ENCODE peak calls at places on chromosomes 5 and 9, in eight cellular contexts. F is pancreas; O is sigmoid colon; K is effector memory CD4-positive, alpha-beta T cell; J is lung; V is mammary epithelial cell; G is cardiac muscle cell; Y is heart right ventricle. Z is an unnamed sample.

GRCh38 chr9:122265265-122265900 is 701 bp downstream of the MRRF start:
- DNase-seq in K (peak), O (no peak), G (peak), V (peak), J (no peak), Y (no peak), F (no peak), Z (no peak)

GRCh38 chr5:164504141-164504772 is 998.8 kb downstream of the MAT2B start:
- DNase-seq in G (peak), V (peak), K (no peak), F (no peak), Y (no peak), O (no peak), J (peak), Z (no peak)

GRCh38 chr5:124736111-124736813 is 10.2 kb downstream of the ZNF608 start:
- DNase-seq in G (peak), F (no peak), J (no peak), V (no peak), O (no peak), K (no peak), Y (no peak), Z (no peak)

GRCh38 chr5:14316471-14316870 is 173.3 kb downstream of the TRIO start:
- DNase-seq in O (no peak), Y (peak), F (no peak), K (no peak), V (no peak), G (peak), J (no peak), Z (no peak)

GRCh38 chr5:43039468-43040286 is 442 bp downstream of the ANXA2R start:
- DNase-seq in O (peak), K (peak), J (peak), V (no peak), Y (peak), F (peak), G (peak), Z (no peak)

GRCh38 chr9:81526587-81526986 is 162.8 kb downstream of the TLE1 start:
- DNase-seq in O (no peak), Y (no peak), F (no peak), V (peak), K (no peak), J (no peak), G (peak), Z (no peak)

GRCh38 chr9:123656565-123656964 is 273.4 kb downstream of the DENND1A start:
- DNase-seq in O (no peak), K (no peak), G (peak), J (no peak), F (no peak), Y (no peak), V (peak), Z (no peak)

GRCh38 chr9:4494806-4495205 is 4.5 kb downstream of the SLC1A1 start:
- DNase-seq in O (no peak), F (no peak), G (no peak), V (no peak), Y (no peak), J (no peak), K (no peak), Z (no peak)

GRCh38 chr5:133868946-133869674 is 99.3 kb downstream of the C5orf15 start:
- DNase-seq in K (peak), F (peak), Y (peak), J (peak), V (peak), O (peak), G (peak), Z (peak)

GRCh38 chr9:106600955-106601354 is 262.0 kb upstream of the ZNF462 start:
- DNase-seq in J (no peak), G (no peak), F (no peak), K (no peak), O (no peak), Y (no peak), V (no peak), Z (no peak)

GRCh38 chr5:74099538-74099937 is 473.5 kb downstream of the ARHGEF28 start:
- DNase-seq in K (no peak), V (no peak), J (no peak), G (no peak), Y (no peak), O (no peak), F (no peak), Z (no peak)

GRCh38 chr5:147427784-147428401 is 82.0 kb downstream of the DPYSL3 start:
- DNase-seq in K (no peak), V (peak), Y (no peak), F (no peak), O (no peak), J (no peak), G (peak), Z (no peak)

GRCh38 chr9:38405841-38406240 is 13.3 kb downstream of the ALDH1B1 start:
- DNase-seq in V (no peak), J (no peak), Y (no peak), G (no peak), F (no peak), O (no peak), K (no peak), Z (no peak)

GRCh38 chr9:25205285-25205684 is 473.0 kb downstream of the TUSC1 start:
- DNase-seq in V (no peak), Y (no peak), F (no peak), J (no peak), O (no peak), G (no peak), K (no peak), Z (no peak)

GRCh38 chr5:4295663-4296339 is 700.2 kb downstream of the IRX1 start:
- DNase-seq in F (no peak), K (no peak), G (no peak), J (no peak), V (peak), Y (no peak), O (no peak), Z (no peak)

GRCh38 chr5:5360878-5361520 is 61.5 kb upstream of the ICE1 start:
- DNase-seq in O (no peak), J (no peak), K (no peak), G (no peak), V (no peak), Y (no peak), F (no peak), Z (no peak)

GRCh38 chr5:132475939-132476852 is 14.4 kb downstream of the IRF1 start:
- DNase-seq in F (no peak), Y (no peak), V (no peak), O (peak), G (no peak), K (no peak), J (no peak), Z (no peak)

GRCh38 chr5:75662080-75662479 is 50.8 kb downstream of the ANKDD1B start:
- DNase-seq in J (no peak), O (no peak), F (no peak), Y (no peak), G (no peak), K (no peak), V (no peak), Z (no peak)

GRCh38 chr5:9343146-9343850 is 202.6 kb downstream of the SEMA5A start:
- DNase-seq in Y (no peak), O (no peak), V (peak), K (no peak), J (no peak), F (no peak), G (no peak), Z (no peak)

GRCh38 chr5:174872271-174872670 is 147.9 kb downstream of the MSX2 start:
- DNase-seq in Y (no peak), J (no peak), V (no peak), F (no peak), O (no peak), G (peak), K (no peak), Z (no peak)

GRCh38 chr5:40627708-40628107 is 52.0 kb upstream of the PTGER4 start:
- DNase-seq in Y (no peak), G (no peak), F (no peak), V (no peak), O (no peak), K (no peak), J (no peak), Z (no peak)

GRCh38 chr9:77731008-77731698 is 83.0 kb upstream of the GNA14 start:
- DNase-seq in V (no peak), G (no peak), J (no peak), F (no peak), O (no peak), K (no peak), Y (no peak), Z (no peak)

GRCh38 chr9:77729177-77729576 is 81.1 kb upstream of the GNA14 start:
- DNase-seq in V (no peak), G (no peak), J (no peak), F (no peak), O (no peak), K (no peak), Y (no peak), Z (no peak)

GRCh38 chr9:77735515-77735914 is 87.4 kb upstream of the GNA14 start:
- DNase-seq in J (no peak), F (no peak), K (no peak), V (no peak), G (peak), Y (peak), O (no peak), Z (no peak)

GRCh38 chr9:77726814-77727213 is 78.7 kb upstream of the GNA14 start:
- DNase-seq in V (no peak), K (no peak), G (no peak), F (no peak), Y (no peak), J (no peak), O (no peak), Z (no peak)

DNA sequence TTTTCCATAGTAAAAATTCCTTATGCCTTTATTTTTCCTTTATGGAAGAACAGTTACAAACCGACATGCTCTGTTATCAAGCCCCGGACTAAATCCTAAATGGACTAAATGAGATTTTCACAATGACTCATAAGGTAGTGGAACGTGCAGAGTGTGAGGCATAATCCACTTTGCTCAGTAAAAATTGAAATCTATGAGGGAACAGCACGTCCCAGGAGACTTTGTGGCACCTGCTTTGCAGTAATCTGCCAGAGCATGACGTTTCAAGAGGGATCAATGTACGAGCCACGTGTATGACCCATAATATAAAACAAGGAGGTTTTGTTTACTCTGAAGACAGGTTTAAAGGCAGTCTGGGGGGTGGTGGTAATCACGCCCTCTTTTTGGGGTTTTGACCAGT is 83.8 kb upstream of the GNA14 start:
- DNase-seq in F (no peak), O (no peak), J (no peak), Y (no peak), K (no peak), G (no peak), V (no peak), Z (no peak)
- H3K27ac ChIP-seq in F (no peak), O (no peak), J (no peak), Y (no peak), K (no peak), G (no peak), V (no peak), Z (no peak)

DNA sequence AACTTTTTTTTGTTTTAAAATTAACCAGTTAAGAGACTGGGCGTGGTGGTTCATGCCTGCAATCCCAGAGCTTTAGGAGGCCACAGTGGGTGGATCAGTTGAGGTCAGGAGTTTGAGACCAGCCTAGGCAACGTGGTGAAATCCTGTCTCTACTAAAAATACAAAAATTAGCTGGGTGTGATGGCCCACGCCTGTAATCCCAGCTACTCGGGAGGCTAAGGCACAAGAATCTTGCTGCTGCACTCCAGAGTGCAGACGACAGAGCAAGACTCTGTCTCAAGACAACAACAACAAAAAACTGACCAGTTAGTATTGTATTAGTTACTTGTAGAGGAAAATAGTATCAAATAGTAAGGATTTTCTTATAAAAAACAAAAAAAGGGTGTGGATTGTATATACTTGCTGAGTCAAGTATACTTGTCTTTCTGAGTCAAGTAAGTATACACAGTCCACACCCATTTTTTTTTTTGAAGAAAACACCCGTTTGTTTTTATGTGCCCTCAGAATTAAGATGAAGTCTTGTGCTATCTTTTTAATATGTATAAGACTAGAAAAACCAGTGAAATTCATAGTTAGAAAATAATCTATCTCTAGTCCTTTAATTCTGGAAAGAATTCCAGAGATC is 25.3 kb downstream of the UBAP1 start:
- DNase-seq in K (no peak), V (no peak), G (no peak), O (no peak), J (no peak), Y (no peak), F (no peak), Z (no peak)
- H3K27ac ChIP-seq in K (no peak), V (peak), G (no peak), O (no peak), J (no peak), Y (peak), F (no peak), Z (no peak)

DNA sequence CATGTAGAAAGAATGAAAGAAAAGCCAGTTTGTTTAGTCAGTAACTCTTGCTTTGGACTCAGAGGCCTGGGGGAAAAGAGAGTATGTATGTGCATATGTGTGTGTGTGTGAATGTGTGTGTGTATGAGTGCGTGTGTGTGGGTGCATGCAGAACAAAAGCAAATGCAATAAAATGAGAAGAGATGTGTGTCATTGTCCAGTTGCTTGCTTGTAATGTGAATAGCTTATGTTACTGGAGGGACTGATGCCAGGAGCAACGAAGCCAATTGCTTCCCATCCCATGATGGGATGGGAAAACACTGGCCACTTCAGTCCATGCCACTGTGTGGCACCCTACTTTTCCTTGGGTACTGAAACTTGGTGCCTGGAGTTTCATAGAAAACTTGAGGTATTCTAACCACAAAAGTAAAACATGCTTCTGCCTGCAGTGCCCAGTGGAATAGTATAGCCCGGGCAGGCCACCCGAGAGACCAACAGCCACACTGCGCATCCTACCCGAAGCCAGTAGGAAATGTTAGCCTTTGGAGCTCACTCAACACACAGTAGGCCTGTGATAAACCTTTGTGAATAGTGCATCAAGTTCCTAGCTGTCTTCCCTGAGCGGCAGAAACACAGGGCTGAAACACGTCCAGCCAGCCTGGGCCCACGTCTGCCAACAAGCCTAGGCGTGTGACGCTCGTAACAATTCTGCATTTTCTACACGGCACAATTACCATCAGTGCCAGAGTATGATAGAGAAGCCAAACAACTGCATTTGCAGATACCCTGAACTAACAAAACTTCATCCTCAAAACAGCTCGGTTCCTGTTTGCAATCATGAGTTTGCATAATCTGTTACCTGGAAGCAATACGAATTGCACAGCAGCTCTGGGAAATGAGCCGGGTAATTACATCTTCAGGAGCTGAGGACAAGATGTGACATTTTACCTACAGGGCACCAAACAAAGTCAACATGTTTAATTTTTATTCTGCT is 198.1 kb downstream of the SYK start:
- DNase-seq in G (no peak), V (peak), Y (no peak), F (no peak), J (no peak), K (no peak), O (no peak), Z (no peak)
- H3K27ac ChIP-seq in G (no peak), V (peak), Y (no peak), F (peak), J (no peak), K (no peak), O (no peak), Z (no peak)

GRCh38 chr9:69118656-69119055 is 55.4 kb upstream of the TJP2 start:
- DNase-seq in Y (no peak), K (no peak), G (no peak), F (no peak), O (no peak), J (no peak), V (no peak), Z (no peak)
- H3K27ac ChIP-seq in Y (no peak), K (no peak), G (no peak), F (no peak), O (no peak), J (no peak), V (no peak), Z (no peak)

GRCh38 chr5:154163327-154163997 is 27.1 kb upstream of the GALNT10 start:
- DNase-seq in F (no peak), G (no peak), Y (no peak), O (no peak), J (no peak), V (no peak), K (no peak), Z (no peak)
- H3K27ac ChIP-seq in F (no peak), G (no peak), Y (no peak), O (no peak), J (no peak), V (no peak), K (no peak), Z (no peak)

GRCh38 chr9:136857166-136857565 is 5.0 kb downstream of the MAMDC4 start:
- DNase-seq in F (peak), G (no peak), K (no peak), J (no peak), Y (peak), V (no peak), O (no peak), Z (no peak)
- H3K27ac ChIP-seq in F (peak), G (no peak), K (no peak), J (no peak), Y (no peak), V (no peak), O (no peak), Z (no peak)